ENCODE peak calls at places on chromosomes 6 and 20, in five cellular contexts. Z is HT1080, M is choroid plexus epithelial cell, D is HEK293T, S is AG04449. V is an unnamed sample.

GRCh38 chr6:127606131-127606562 is 29.2 kb downstream of the C6orf58 start:
- DNase-seq in Z (peak), M (peak), D (peak), S (no peak), V (peak)

GRCh38 chr6:141261016-141261671 is 871.6 kb upstream of the GJE1 start:
- DNase-seq in Z (no peak), M (no peak), D (no peak), S (no peak), V (no peak)

GRCh38 chr6:112443666-112444065 is 96.5 kb downstream of the RFPL4B start:
- DNase-seq in Z (no peak), M (peak), D (no peak), S (no peak), V (peak)

GRCh38 chr6:122014961-122015360 is 384.5 kb upstream of the HSF2 start:
- DNase-seq in Z (peak), M (peak), D (no peak), S (peak), V (no peak)

GRCh38 chr6:125310994-125311649 is 9.4 kb upstream of the HDDC2 start:
- DNase-seq in Z (peak), M (peak), D (peak), S (no peak), V (peak)

GRCh38 chr20:62624719-62625455 is 17.4 kb upstream of the SLCO4A1 start:
- DNase-seq in Z (no peak), M (no peak), D (no peak), S (no peak), V (no peak)

GRCh38 chr6:125869427-125869826 is 78.7 kb downstream of the NCOA7 start:
- DNase-seq in Z (no peak), M (no peak), D (no peak), S (no peak), V (peak)

GRCh38 chr6:118325220-118325860 is 222.8 kb upstream of the PLN start:
- DNase-seq in Z (peak), M (no peak), D (no peak), S (no peak), V (no peak)

GRCh38 chr6:131210469-131210868 is 75.2 kb downstream of the AKAP7 start:
- DNase-seq in Z (no peak), M (no peak), D (no peak), S (no peak), V (no peak)

GRCh38 chr6:111503660-111504059 is 20.6 kb upstream of the REV3L start:
- DNase-seq in Z (no peak), M (peak), D (peak), S (no peak), V (peak)

GRCh38 chr6:112027942-112028674 is 25.8 kb upstream of the CCN6 start:
- DNase-seq in Z (no peak), M (peak), D (no peak), S (no peak), V (no peak)

GRCh38 chr20:37151529-37151928 is 27.6 kb upstream of the RPN2 start:
- DNase-seq in Z (no peak), M (no peak), D (no peak), S (no peak), V (no peak)

GRCh38 chr20:50690562-50690978 is 772 bp downstream of the RIPOR3 start:
- DNase-seq in Z (no peak), M (peak), D (no peak), S (no peak), V (no peak)

GRCh38 chr6:134447423-134447822 is 129.5 kb upstream of the SGK1 start:
- DNase-seq in Z (no peak), M (peak), D (no peak), S (no peak), V (no peak)

GRCh38 chr20:32582659-32583580 is 2.2 kb downstream of the NOL4L start:
- DNase-seq in Z (no peak), M (no peak), D (peak), S (no peak), V (peak)

GRCh38 chr6:109093732-109094131 is 914 bp downstream of the SESN1 start:
- DNase-seq in Z (no peak), M (peak), D (no peak), S (no peak), V (no peak)

GRCh38 chr6:154138806-154139205 is 99.8 kb downstream of the OPRM1 start:
- DNase-seq in Z (peak), M (peak), D (no peak), S (no peak), V (no peak)

GRCh38 chr6:5243069-5243468 is 17.7 kb downstream of the LYRM4 start:
- DNase-seq in Z (no peak), M (no peak), D (no peak), S (no peak), V (no peak)

GRCh38 chr6:35445691-35446090 is 6.4 kb upstream of the FANCE start:
- DNase-seq in Z (peak), M (peak), D (no peak), S (no peak), V (no peak)

GRCh38 chr20:3383878-3384495 is 23.5 kb downstream of the DNAAF9 start:
- DNase-seq in Z (no peak), M (no peak), D (no peak), S (no peak), V (no peak)

GRCh38 chr20:58652606-58653303 is 1.7 kb downstream of the STX16 start:
- DNase-seq in Z (no peak), M (peak), D (no peak), S (no peak), V (no peak)

V was measured in SK-N-SH.